ENCODE peak calls at places on chromosomes 1 and 21, in four cellular contexts. One of them, this sample, is unnamed.

GRCh38 chr1:111225717-111226400 is 1.7 kb upstream of the CHI3L2 start:
- DNase-seq in substantia nigra: no peak
- DNase-seq in neuronal stem cell: no peak
- DNase-seq in hepatocyte: no peak
- DNase-seq in this sample: no peak

GRCh38 chr1:233064988-233065387 is 114.6 kb downstream of the NTPCR start:
- DNase-seq in substantia nigra: no peak
- DNase-seq in hepatocyte: no peak
- DNase-seq in neuronal stem cell: no peak
- DNase-seq in this sample: no peak

GRCh38 chr1:67682659-67683197 is 2.3 kb upstream of the GADD45A start:
- DNase-seq in neuronal stem cell: no peak
- DNase-seq in hepatocyte: peak
- DNase-seq in substantia nigra: no peak
- DNase-seq in this sample: no peak

GRCh38 chr21:36676039-36676950 is 22.6 kb upstream of the SIM2 start:
- DNase-seq in hepatocyte: no peak
- DNase-seq in substantia nigra: no peak
- DNase-seq in neuronal stem cell: peak
- DNase-seq in this sample: no peak

GRCh38 chr1:111867868-111868440 is 112.3 kb downstream of the DDX20 start:
- DNase-seq in neuronal stem cell: no peak
- DNase-seq in substantia nigra: no peak
- DNase-seq in hepatocyte: no peak
- DNase-seq in this sample: no peak

GRCh38 chr1:40003156-40004093 is 37.1 kb upstream of the CAP1 start:
- DNase-seq in hepatocyte: no peak
- DNase-seq in substantia nigra: no peak
- DNase-seq in neuronal stem cell: no peak
- DNase-seq in this sample: no peak

GRCh38 chr1:213103377-213104306 is 52.6 kb downstream of the RPS6KC1 start:
- DNase-seq in hepatocyte: no peak
- DNase-seq in neuronal stem cell: no peak
- DNase-seq in substantia nigra: no peak
- DNase-seq in this sample: no peak

GRCh38 chr1:218674280-218674773 is 329.2 kb downstream of the TGFB2 start:
- DNase-seq in neuronal stem cell: peak
- DNase-seq in substantia nigra: no peak
- DNase-seq in hepatocyte: peak
- DNase-seq in this sample: no peak

GRCh38 chr1:199855580-199855979 is 171.9 kb upstream of the NR5A2 start:
- DNase-seq in substantia nigra: no peak
- DNase-seq in neuronal stem cell: no peak
- DNase-seq in hepatocyte: no peak
- DNase-seq in this sample: no peak

GRCh38 chr1:58855351-58856165 is 71.7 kb upstream of the JUN start:
- DNase-seq in neuronal stem cell: no peak
- DNase-seq in substantia nigra: no peak
- DNase-seq in hepatocyte: no peak
- DNase-seq in this sample: no peak

GRCh38 chr1:119674835-119675289 is 26.8 kb upstream of the ZNF697 start:
- DNase-seq in neuronal stem cell: no peak
- DNase-seq in hepatocyte: no peak
- DNase-seq in substantia nigra: peak
- DNase-seq in this sample: peak

GRCh38 chr21:34997295-34997694 is 51.8 kb downstream of the RUNX1 start:
- DNase-seq in neuronal stem cell: no peak
- DNase-seq in substantia nigra: no peak
- DNase-seq in hepatocyte: no peak
- DNase-seq in this sample: no peak

GRCh38 chr1:33140153-33141149 is 41.4 kb downstream of the TRIM62 start:
- DNase-seq in hepatocyte: peak
- DNase-seq in substantia nigra: no peak
- DNase-seq in neuronal stem cell: no peak
- DNase-seq in this sample: no peak

GRCh38 chr1:181219938-181220337 is 131.4 kb downstream of the IER5 start:
- DNase-seq in neuronal stem cell: no peak
- DNase-seq in substantia nigra: no peak
- DNase-seq in hepatocyte: no peak
- DNase-seq in this sample: no peak

GRCh38 chr21:32020551-32020950 is 147.7 kb downstream of the HUNK start:
- DNase-seq in substantia nigra: no peak
- DNase-seq in hepatocyte: no peak
- DNase-seq in neuronal stem cell: no peak
- DNase-seq in this sample: no peak

GRCh38 chr21:45867041-45867630 is 114.4 kb upstream of the COL6A1 start:
- DNase-seq in hepatocyte: no peak
- DNase-seq in substantia nigra: no peak
- DNase-seq in neuronal stem cell: no peak
- DNase-seq in this sample: no peak

GRCh38 chr1:25993197-25993951 is 4.5 kb downstream of the PAFAH2 start:
- DNase-seq in neuronal stem cell: no peak
- DNase-seq in hepatocyte: no peak
- DNase-seq in substantia nigra: no peak
- DNase-seq in this sample: no peak

GRCh38 chr1:64502924-64503323 is 33.0 kb downstream of the CACHD1 start:
- DNase-seq in neuronal stem cell: no peak
- DNase-seq in hepatocyte: no peak
- DNase-seq in substantia nigra: no peak
- DNase-seq in this sample: no peak

GRCh38 chr1:150185481-150185880 is 35.8 kb downstream of the PLEKHO1 start:
- DNase-seq in hepatocyte: no peak
- DNase-seq in substantia nigra: no peak
- DNase-seq in neuronal stem cell: no peak
- DNase-seq in this sample: no peak

GRCh38 chr1:10510520-10511493 is 36.1 kb downstream of the PEX14 start:
- DNase-seq in substantia nigra: no peak
- DNase-seq in hepatocyte: peak
- DNase-seq in neuronal stem cell: no peak
- DNase-seq in this sample: peak

GRCh38 chr1:207152792-207153434 is 48.9 kb downstream of the C4BPA start:
- DNase-seq in hepatocyte: no peak
- DNase-seq in neuronal stem cell: no peak
- DNase-seq in substantia nigra: no peak
- DNase-seq in this sample: no peak

GRCh38 chr1:219163401-219163954 is 10.2 kb upstream of the LYPLAL1 start:
- DNase-seq in hepatocyte: no peak
- DNase-seq in neuronal stem cell: no peak
- DNase-seq in substantia nigra: no peak
- DNase-seq in this sample: no peak

GRCh38 chr21:45386336-45386727 is 18.6 kb upstream of the COL18A1 start:
- DNase-seq in substantia nigra: no peak
- DNase-seq in neuronal stem cell: no peak
- DNase-seq in hepatocyte: no peak
- DNase-seq in this sample: no peak

GRCh38 chr1:106584127-106584526 is 472.3 kb upstream of the PRMT6 start:
- DNase-seq in substantia nigra: no peak
- DNase-seq in hepatocyte: no peak
- DNase-seq in neuronal stem cell: no peak
- DNase-seq in this sample: no peak

GRCh38 chr1:227068883-227069282 is 128.8 kb downstream of the COQ8A start:
- DNase-seq in hepatocyte: no peak
- DNase-seq in substantia nigra: no peak
- DNase-seq in neuronal stem cell: no peak
- DNase-seq in this sample: no peak

GRCh38 chr1:211638723-211639122 is 36.7 kb downstream of the NEK2 start:
- DNase-seq in neuronal stem cell: no peak
- DNase-seq in hepatocyte: no peak
- DNase-seq in substantia nigra: no peak
- DNase-seq in this sample: no peak

GRCh38 chr1:234922987-234923386 is 205.7 kb downstream of the TOMM20 start:
- DNase-seq in substantia nigra: no peak
- DNase-seq in hepatocyte: no peak
- DNase-seq in neuronal stem cell: no peak
- DNase-seq in this sample: no peak

GRCh38 chr1:173560300-173560699 is 42.6 kb downstream of the SLC9C2 start:
- DNase-seq in substantia nigra: no peak
- DNase-seq in neuronal stem cell: no peak
- DNase-seq in hepatocyte: no peak
- DNase-seq in this sample: no peak

This sample was measured in stimulated activated naive B cell treated with anti-CD40 and anti-IgM and Interleukin-4, amounts not matched to agents 10 μg/mL and 1 μg/mL and 100 μg/mL, for 72 hours.